ENCODE peak calls at places on chromosomes 16 and 17, in four cellular contexts. R is MM.1S; Y is CD4-positive, alpha-beta memory T cell; U is CD8-positive, alpha-beta memory T cell. X is an unnamed sample.

GRCh38 chr16:104355-104754 is 26.3 kb downstream of the MPG start:
- DNase-seq in R (no peak), Y (no peak), U (no peak), X (no peak)

GRCh38 chr16:2963611-2964415 is at the start of gene KREMEN2:
- DNase-seq in R (no peak), Y (peak), U (peak), X (peak)

GRCh38 chr17:70217571-70217970 is 48.2 kb downstream of the KCNJ2 start:
- DNase-seq in R (no peak), Y (no peak), U (no peak), X (no peak)

GRCh38 chr17:40209404-40210093 is 9.6 kb upstream of the WIPF2 start:
- DNase-seq in R (no peak), Y (no peak), U (no peak), X (peak)

GRCh38 chr17:61323696-61324539 is 75.7 kb upstream of the TBX2 start:
- DNase-seq in R (no peak), Y (no peak), U (no peak), X (peak)

GRCh38 chr16:56344518-56345405 is 80.6 kb downstream of the AMFR start:
- DNase-seq in R (no peak), Y (no peak), U (no peak), X (no peak)

GRCh38 chr16:68299571-68300453 is 10.9 kb downstream of the SLC7A6OS start:
- DNase-seq in R (no peak), Y (no peak), U (no peak), X (no peak)

GRCh38 chr16:66324785-66325184 is 41.7 kb upstream of the CDH5 start:
- DNase-seq in R (no peak), Y (no peak), U (no peak), X (peak)

GRCh38 chr16:10655415-10655977 is 39.2 kb downstream of the TEKT5 start:
- DNase-seq in R (no peak), Y (no peak), U (no peak), X (no peak)

GRCh38 chr17:37060966-37061365 is 112.2 kb downstream of the AATF start:
- DNase-seq in R (no peak), Y (no peak), U (no peak), X (no peak)

GRCh38 chr16:10957771-10958486 is 13.6 kb downstream of the CLEC16A start:
- DNase-seq in R (no peak), Y (no peak), U (no peak), X (peak)

GRCh38 chr17:46782250-46782953 is 36.1 kb downstream of the WNT3 start:
- DNase-seq in R (peak), Y (no peak), U (no peak), X (peak)

GRCh38 chr17:28372203-28372944 is 880 bp downstream of the SARM1 start:
- DNase-seq in R (no peak), Y (no peak), U (no peak), X (peak)

GRCh38 chr17:3796110-3796821 is 4.7 kb downstream of the ITGAE start:
- DNase-seq in R (no peak), Y (peak), U (peak), X (no peak)

GRCh38 chr17:40316571-40317344 is 7.8 kb downstream of the RARA start:
- DNase-seq in R (no peak), Y (no peak), U (no peak), X (peak)

GRCh38 chr16:4339909-4340308 is 11.2 kb downstream of the PAM16 start:
- DNase-seq in R (no peak), Y (no peak), U (no peak), X (no peak)

GRCh38 chr17:77400445-77400870 is 259.7 kb downstream of the SEC14L1 start:
- DNase-seq in R (no peak), Y (peak), U (peak), X (no peak)

GRCh38 chr16:81601008-81601428 is 156.4 kb downstream of the CMIP start:
- DNase-seq in R (no peak), Y (no peak), U (no peak), X (peak)

GRCh38 chr17:61409301-61410099 is 9.9 kb downstream of the TBX2 start:
- DNase-seq in R (peak), Y (no peak), U (no peak), X (peak)

GRCh38 chr16:46972971-46973456 is 460 bp downstream of the DNAJA2 start:
- DNase-seq in R (peak), Y (no peak), U (peak), X (peak)

GRCh38 chr16:87180069-87180468 is 137.1 kb downstream of the C16orf95 start:
- DNase-seq in R (no peak), Y (no peak), U (no peak), X (no peak)

GRCh38 chr17:22704674-22705073 is 1012.4 kb downstream of the KCNJ18 start:
- DNase-seq in R (no peak), Y (no peak), U (no peak), X (no peak)

GRCh38 chr17:15967706-15968399 is 22.9 kb downstream of the ADORA2B start:
- DNase-seq in R (no peak), Y (no peak), U (no peak), X (no peak)

GRCh38 chr17:61474235-61474927 is 22.2 kb downstream of the TBX4 start:
- DNase-seq in R (no peak), Y (no peak), U (no peak), X (no peak)

GRCh38 chr16:91484-91883 is 13.5 kb downstream of the MPG start:
- DNase-seq in R (no peak), Y (no peak), U (no peak), X (no peak)

GRCh38 chr17:71759422-71760060 is 361.3 kb upstream of the SOX9 start:
- DNase-seq in R (peak), Y (no peak), U (no peak), X (no peak)

GRCh38 chr17:44998646-44999045 is 30.5 kb upstream of the C1QL1 start:
- DNase-seq in R (no peak), Y (no peak), U (no peak), X (no peak)

GRCh38 chr17:82400206-82400605 is 17.9 kb upstream of the HEXD start:
- DNase-seq in R (no peak), Y (no peak), U (no peak), X (no peak)

GRCh38 chr17:32529604-32530003 is 42.8 kb downstream of the CDK5R1 start:
- DNase-seq in R (no peak), Y (no peak), U (no peak), X (no peak)

GRCh38 chr16:82641336-82641984 is 14.7 kb downstream of the CDH13 start:
- DNase-seq in R (peak), Y (peak), U (no peak), X (peak)

GRCh38 chr16:83336630-83337029 is 471.1 kb upstream of the HSBP1 start:
- DNase-seq in R (no peak), Y (no peak), U (no peak), X (peak)

GRCh38 chr16:14600164-14600563 is 29.9 kb downstream of the PARN start:
- DNase-seq in R (peak), Y (peak), U (no peak), X (peak)

GRCh38 chr16:50938923-50939322 is 197.0 kb downstream of the CYLD start:
- DNase-seq in R (no peak), Y (no peak), U (no peak), X (no peak)

X was measured in mesenchymal stem cell.